ENCODE peak calls at places on chromosomes 12 and 14, in seven cellular contexts. One of them, this sample, is unnamed.
A peak's percentile ranks its signal among the peaks of the same experiment; 100 is the strongest.

GRCh38 chr12:857611-858010 is 91.9 kb downstream of the RAD52 start:
- DNase-seq in bronchial epithelial cell: peak; percentile 83
- DNase-seq in H54: no peak
- DNase-seq in neural crest cell: no peak
- DNase-seq in caudate nucleus: no peak
- DNase-seq in activated CD4-positive, alpha-beta T cell treated with anti-CD3 and anti-CD28 coated beads for 48 hours: no peak
- DNase-seq in SHP77: no peak
- DNase-seq in this sample: no peak

GRCh38 chr14:33848706-33849454 is 102.0 kb downstream of the EGLN3 start:
- DNase-seq in neural crest cell: peak; percentile 76
- DNase-seq in activated CD4-positive, alpha-beta T cell treated with anti-CD3 and anti-CD28 coated beads for 48 hours: peak; percentile 37
- DNase-seq in H54: peak; percentile 62
- DNase-seq in SHP77: peak; percentile 93
- DNase-seq in bronchial epithelial cell: peak; percentile 66
- DNase-seq in caudate nucleus: peak; percentile 29
- DNase-seq in this sample: peak; percentile 63

GRCh38 chr14:104968541-104969401 is 9.4 kb downstream of the AHNAK2 start:
- DNase-seq in activated CD4-positive, alpha-beta T cell treated with anti-CD3 and anti-CD28 coated beads for 48 hours: no peak
- DNase-seq in bronchial epithelial cell: peak; percentile 93
- DNase-seq in H54: no peak
- DNase-seq in SHP77: no peak
- DNase-seq in neural crest cell: no peak
- DNase-seq in caudate nucleus: no peak
- DNase-seq in this sample: no peak

GRCh38 chr12:88181881-88182280 is 39.8 kb downstream of the TMTC3 start:
- DNase-seq in SHP77: no peak
- DNase-seq in activated CD4-positive, alpha-beta T cell treated with anti-CD3 and anti-CD28 coated beads for 48 hours: no peak
- DNase-seq in bronchial epithelial cell: no peak
- DNase-seq in H54: no peak
- DNase-seq in neural crest cell: no peak
- DNase-seq in caudate nucleus: no peak
- DNase-seq in this sample: no peak

GRCh38 chr12:85784096-85784720 is 52.0 kb downstream of the RASSF9 start:
- DNase-seq in SHP77: no peak
- DNase-seq in bronchial epithelial cell: peak; percentile 85
- DNase-seq in caudate nucleus: no peak
- DNase-seq in activated CD4-positive, alpha-beta T cell treated with anti-CD3 and anti-CD28 coated beads for 48 hours: no peak
- DNase-seq in neural crest cell: no peak
- DNase-seq in H54: no peak
- DNase-seq in this sample: no peak

GRCh38 chr12:71503579-71504470 is 64.2 kb downstream of the LGR5 start:
- DNase-seq in H54: no peak
- DNase-seq in activated CD4-positive, alpha-beta T cell treated with anti-CD3 and anti-CD28 coated beads for 48 hours: no peak
- DNase-seq in SHP77: no peak
- DNase-seq in bronchial epithelial cell: no peak
- DNase-seq in neural crest cell: no peak
- DNase-seq in caudate nucleus: no peak
- DNase-seq in this sample: no peak

GRCh38 chr14:98871796-98872195 is 400.2 kb downstream of the BCL11B start:
- DNase-seq in activated CD4-positive, alpha-beta T cell treated with anti-CD3 and anti-CD28 coated beads for 48 hours: no peak
- DNase-seq in neural crest cell: no peak
- DNase-seq in bronchial epithelial cell: no peak
- DNase-seq in SHP77: no peak
- DNase-seq in caudate nucleus: no peak
- DNase-seq in H54: no peak
- DNase-seq in this sample: no peak

GRCh38 chr14:24563505-24563904 is 12.5 kb downstream of the CTSG start:
- DNase-seq in neural crest cell: no peak
- DNase-seq in bronchial epithelial cell: no peak
- DNase-seq in caudate nucleus: no peak
- DNase-seq in activated CD4-positive, alpha-beta T cell treated with anti-CD3 and anti-CD28 coated beads for 48 hours: no peak
- DNase-seq in H54: no peak
- DNase-seq in SHP77: no peak
- DNase-seq in this sample: no peak